ENCODE peak calls at places on chromosomes 6 and 20, in nine cellular contexts. L is Calu3; F is B cell; V is hepatocyte; S is HS-5; Z is activated naive CD4-positive, alpha-beta T cell treated with anti-CD3 and anti-CD28 coated beads, Interleukin-2, amount 50 U/mL, for 72 hours; T is hypothalamus; U is colonic mucosa; I is fibroblast of lung. H is an unnamed sample.

GRCh38 chr6:79802657-79803310 is 144.6 kb downstream of the ELOVL4 start:
- DNase-seq in F (no peak), V (no peak), L (no peak), I (no peak), T (no peak), U (no peak), Z (no peak), S (no peak), H (no peak)

GRCh38 chr20:4894981-4895381 is 106.3 kb downstream of the SLC23A2 start:
- DNase-seq in T (no peak), V (no peak), F (no peak), I (no peak), S (no peak), L (no peak), U (no peak), Z (no peak), H (no peak)

GRCh38 chr6:88870728-88871330 is 92.6 kb downstream of the RNGTT start:
- DNase-seq in V (peak), U (peak), T (no peak), I (peak), Z (no peak), S (peak), F (peak), L (peak), H (peak)

GRCh38 chr6:38391206-38391908 is 248.4 kb downstream of the BTBD9 start:
- DNase-seq in Z (no peak), I (no peak), L (no peak), U (no peak), F (no peak), T (no peak), S (peak), V (peak), H (no peak)

GRCh38 chr6:12148841-12149240 is 136.7 kb downstream of the HIVEP1 start:
- DNase-seq in Z (no peak), F (no peak), T (no peak), L (no peak), S (no peak), U (no peak), I (no peak), V (no peak), H (no peak)

GRCh38 chr6:117555882-117556498 is 46.3 kb downstream of the GOPC start:
- DNase-seq in L (peak), T (no peak), V (peak), U (peak), S (no peak), I (peak), F (no peak), Z (no peak), H (no peak)

GRCh38 chr6:165931675-165932074 is 236.0 kb downstream of the TBXT start:
- DNase-seq in Z (no peak), T (no peak), U (no peak), F (no peak), S (no peak), I (no peak), V (no peak), L (no peak), H (no peak)

GRCh38 chr6:47126647-47127339 is 84.7 kb upstream of the ADGRF1 start:
- DNase-seq in T (no peak), U (peak), I (no peak), V (peak), Z (no peak), L (peak), F (no peak), S (no peak), H (peak)

GRCh38 chr6:77633993-77634392 is 18.8 kb upstream of the MEI4 start:
- DNase-seq in S (peak), L (no peak), Z (no peak), V (no peak), U (no peak), I (no peak), F (no peak), T (no peak), H (no peak)

GRCh38 chr20:62220666-62221568 is 839 bp upstream of the HRH3 start:
- DNase-seq in S (no peak), V (no peak), T (no peak), U (no peak), Z (no peak), L (no peak), I (no peak), F (no peak), H (no peak)

GRCh38 chr6:161748535-161749386 is 474.9 kb upstream of the AGPAT4 start:
- DNase-seq in L (peak), T (no peak), Z (no peak), S (no peak), U (peak), F (no peak), V (peak), I (peak), H (peak)

GRCh38 chr20:5551621-5552020 is 198.6 kb upstream of the SHLD1 start:
- DNase-seq in V (no peak), U (no peak), Z (no peak), T (no peak), I (no peak), L (no peak), F (no peak), S (no peak), H (no peak)

GRCh38 chr6:84848960-84849359 is 84.6 kb upstream of the TBX18 start:
- DNase-seq in L (no peak), V (no peak), U (no peak), S (no peak), F (no peak), I (no peak), Z (no peak), T (no peak), H (no peak)

GRCh38 chr20:56801991-56802740 is 173.1 kb downstream of the TFAP2C start:
- DNase-seq in V (no peak), U (no peak), L (no peak), Z (no peak), S (no peak), T (no peak), I (no peak), F (no peak), H (peak)

H was measured in T47D.